ENCODE peak calls at places on chromosomes 3 and 15, in ten cellular contexts. A is GM23338, Z is GM23248, B is hepatocyte, Q is PC-9, E is PC-3, C is HCT116, J is Karpas-422, S is SK-N-SH, V is OCI-LY7. W is an unnamed sample. For H3K9me2 and H3K4me1, the result is how much of the 10 kb centered on the place peaks cover.

GRCh38 chr3:102510663-102511062 is 75.8 kb downstream of the ZPLD1 start:
- DNase-seq in C (no peak), A (no peak), V (no peak), J (no peak), E (peak), Z (no peak), B (no peak), S (no peak), Q (no peak), W (no peak)

GRCh38 chr15:99331366-99331765 is 80.1 kb downstream of the LRRC28 start:
- DNase-seq in Z (peak), J (no peak), V (no peak), S (no peak), A (no peak), B (no peak), Q (no peak), C (no peak), E (no peak), W (no peak)

GRCh38 chr3:61820306-61820992 is 259.1 kb downstream of the PTPRG start:
- DNase-seq in J (no peak), E (no peak), S (no peak), V (peak), Z (no peak), A (no peak), C (no peak), B (no peak), Q (no peak), W (no peak)

GRCh38 chr3:55519016-55519415 is 31.9 kb upstream of the WNT5A start:
- DNase-seq in E (peak), B (no peak), S (no peak), Z (peak), A (no peak), Q (peak), C (no peak), J (no peak), V (no peak), W (no peak)

GRCh38 chr15:81235276-81235675 is 38.6 kb downstream of the IL16 start:
- DNase-seq in S (no peak), J (no peak), V (no peak), C (no peak), A (no peak), Q (no peak), B (no peak), E (no peak), Z (no peak), W (no peak)

GRCh38 chr3:14278799-14279705 is 100.4 kb downstream of the LSM3 start:
- DNase-seq in A (peak), S (peak), J (no peak), B (no peak), V (no peak), C (no peak), E (no peak), Z (no peak), Q (no peak), W (no peak)

GRCh38 chr3:47867451-47868017 is 64.6 kb downstream of the DHX30 start:
- DNase-seq in C (no peak), S (no peak), J (no peak), E (no peak), B (no peak), Q (no peak), A (no peak), Z (no peak), V (no peak), W (no peak)

GRCh38 chr3:46612324-46612723 is at the start of gene FAM240A:
- DNase-seq in C (no peak), J (no peak), A (no peak), Q (no peak), B (no peak), V (no peak), S (no peak), E (no peak), Z (peak), W (no peak)

GRCh38 chr15:57667171-57667924 is 39.2 kb upstream of the POLR2M start:
- DNase-seq in Z (peak), A (peak), S (peak), Q (no peak), V (no peak), J (no peak), C (no peak), E (peak), B (peak), W (no peak)

GRCh38 chr3:120274739-120275167 is 10.3 kb downstream of the GPR156 start:
- DNase-seq in Q (no peak), S (no peak), A (no peak), J (no peak), C (no peak), B (no peak), E (no peak), V (no peak), Z (no peak), W (no peak)

GRCh38 chr15:91965501-91966180 is 112.1 kb downstream of the SLCO3A1 start:
- DNase-seq in C (peak), Q (peak), V (no peak), Z (peak), J (no peak), A (no peak), E (peak), S (no peak), B (no peak), W (no peak)

GRCh38 chr15:60651734-60652141 is 172.8 kb upstream of the ICE2 start:
- DNase-seq in Z (no peak), B (no peak), V (peak), A (peak), Q (no peak), S (no peak), C (no peak), J (peak), E (no peak), W (no peak)

GRCh38 chr15:79452244-79453051 is 20.3 kb downstream of the MINAR1 start:
- DNase-seq in C (no peak), V (no peak), Z (no peak), E (no peak), J (no peak), S (no peak), Q (no peak), A (no peak), B (no peak), W (no peak)

GRCh38 chr3:50890688-50891344 is 216.1 kb downstream of the DOCK3 start:
- DNase-seq in C (no peak), B (no peak), V (no peak), Q (no peak), E (no peak), S (no peak), J (no peak), Z (no peak), A (peak), W (no peak)

GRCh38 chr3:12158387-12159226 is at the start of gene TIMP4:
- DNase-seq in V (no peak), J (no peak), Z (peak), C (no peak), S (no peak), Q (peak), B (peak), A (peak), E (peak), W (no peak)

GRCh38 chr3:106840319-106840718 is 536.9 kb upstream of the CCDC54 start:
- DNase-seq in B (no peak), A (no peak), S (no peak), Z (no peak), E (no peak), C (no peak), V (no peak), J (no peak), Q (no peak), W (no peak)

GRCh38 chr3:36560685-36561084 is 180.4 kb downstream of the STAC start:
- DNase-seq in B (no peak), C (no peak), A (no peak), Z (no peak), V (no peak), S (no peak), E (no peak), Q (no peak), J (no peak), W (no peak)

GRCh38 chr3:104582092-104582491 is 784.6 kb upstream of the ALCAM start:
- DNase-seq in S (no peak), B (no peak), A (no peak), Q (no peak), E (peak), J (peak), V (no peak), Z (no peak), C (no peak), W (no peak)

GRCh38 chr15:36075333-36075732 is 504.1 kb upstream of the CDIN1 start:
- DNase-seq in V (no peak), Q (no peak), Z (no peak), C (no peak), J (no peak), A (no peak), B (no peak), E (no peak), S (no peak), W (no peak)

GRCh38 chr15:69593981-69594966 is 141.7 kb downstream of the RPLP1 start:
- DNase-seq in S (no peak), A (no peak), V (no peak), Z (peak), E (peak), J (no peak), C (no peak), Q (peak), B (peak), W (no peak)

GRCh38 chr3:196073188-196073838 is 8.6 kb downstream of the TFRC start:
- DNase-seq in Z (peak), E (peak), V (peak), B (peak), Q (no peak), C (peak), S (peak), J (peak), A (peak), W (peak)

GRCh38 chr3:169822091-169822490 is 9.4 kb upstream of the LRRC34 start:
- DNase-seq in B (no peak), A (no peak), Z (no peak), S (no peak), C (no peak), Q (no peak), J (no peak), E (no peak), V (no peak), W (no peak)

GRCh38 chr3:46538803-46539442 is 27.2 kb downstream of the LRRC2 start:
- DNase-seq in C (no peak), S (no peak), J (peak), A (no peak), V (peak), B (no peak), E (peak), Q (no peak), Z (peak), W (peak)

GRCh38 chr3:11907667-11908660 is 61.3 kb upstream of the TAMM41 start:
- DNase-seq in Q (no peak), V (no peak), J (no peak), C (no peak), E (no peak), S (no peak), A (no peak), Z (peak), B (no peak), W (no peak)

GRCh38 chr15:90571063-90571541 is 41.4 kb downstream of the CRTC3 start:
- DNase-seq in V (peak), E (peak), B (no peak), C (peak), J (peak), A (no peak), S (no peak), Q (no peak), Z (peak), W (no peak)

GRCh38 chr15:33344530-33344929 is 33.8 kb downstream of the RYR3 start:
- DNase-seq in S (no peak), Z (no peak), E (no peak), A (no peak), Q (no peak), B (no peak), J (no peak), C (no peak), V (no peak), W (no peak)

GRCh38 chr15:79432345-79433311 is 492 bp downstream of the MINAR1 start:
- DNase-seq in E (no peak), J (no peak), S (peak), V (no peak), A (peak), Q (no peak), B (peak), Z (peak), C (no peak), W (no peak)

GRCh38 chr15:83919319-83919830 is 265.5 kb downstream of the ADAMTSL3 start:
- DNase-seq in J (no peak), C (no peak), S (no peak), V (no peak), A (no peak), E (no peak), Z (no peak), B (no peak), Q (no peak), W (no peak)

GRCh38 chr3:156030735-156031134 is 89.6 kb upstream of the KCNAB1 start:
- DNase-seq in S (no peak), Q (no peak), B (no peak), C (no peak), E (no peak), A (no peak), V (no peak), Z (no peak), J (no peak), W (no peak)

GRCh38 chr3:134001251-134001650 is 28.5 kb downstream of the SLCO2A1 start:
- DNase-seq in V (no peak), C (no peak), S (no peak), Q (no peak), J (no peak), B (no peak), Z (no peak), A (no peak), E (no peak), W (no peak)

GRCh38 chr3:134003066-134003465 is 26.7 kb downstream of the SLCO2A1 start:
- DNase-seq in Q (peak), E (no peak), C (no peak), Z (no peak), J (no peak), B (no peak), S (no peak), V (no peak), A (no peak), W (no peak)

GRCh38 chr3:134002326-134002725 is 27.4 kb downstream of the SLCO2A1 start:
- DNase-seq in S (no peak), Q (no peak), V (no peak), E (no peak), B (no peak), C (no peak), J (no peak), Z (peak), A (no peak), W (no peak)

GRCh38 chr3:134007819-134008218 is 21.9 kb downstream of the SLCO2A1 start:
- DNase-seq in A (no peak), C (no peak), Q (no peak), J (no peak), E (no peak), V (no peak), S (no peak), Z (no peak), B (no peak), W (no peak)

GRCh38 chr3:134004841-134005240 is 24.9 kb downstream of the SLCO2A1 start:
- DNase-seq in S (no peak), C (no peak), Q (no peak), J (no peak), Z (peak), B (no peak), V (no peak), E (no peak), A (no peak), W (no peak)
- H3K9me2 ChIP-seq in S (under half), C (under half), Q (under half), J (under half), Z (under half), B (under half), V (under half), E (under half), A (under half), W (under half)

GRCh38 chr3:35335703-35336102 is 303.6 kb upstream of the ARPP21 start:
- DNase-seq in B (no peak), C (no peak), S (no peak), J (no peak), E (no peak), A (peak), Z (no peak), V (no peak), Q (no peak), W (no peak)
- H3K4me1 ChIP-seq in B (under half), C (under half), S (under half), J (under half), E (under half), A (under half), Z (under half), V (under half), Q (under half), W (under half)

DNA sequence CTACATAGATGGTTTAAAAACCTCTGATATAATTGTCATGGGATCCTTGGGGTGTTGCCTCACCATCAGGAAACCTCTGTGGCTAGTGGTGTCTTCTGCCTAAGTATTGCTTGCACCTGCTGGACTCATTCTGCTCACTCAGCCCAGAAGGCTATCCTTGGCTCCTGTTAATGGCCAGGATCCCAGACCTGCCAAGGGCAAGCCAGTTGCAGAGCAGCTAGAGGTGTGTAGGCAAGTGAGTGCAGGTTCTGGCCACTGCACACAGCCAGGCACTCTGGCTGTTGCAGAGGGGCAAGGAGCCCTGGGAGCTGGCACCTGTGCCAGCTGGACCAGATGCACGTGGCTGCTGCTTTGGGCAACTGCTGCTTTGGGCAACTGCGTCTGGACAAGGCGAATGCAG is 1125.8 kb downstream of the SI start:
- DNase-seq in Z (no peak), B (no peak), J (no peak), A (no peak), C (no peak), S (no peak), E (no peak), V (no peak), Q (peak), W (no peak)
- H3K9me2 ChIP-seq in Z (under half), B (under half), J (under half), A (under half), C (under half), S (under half), E (under half), V (under half), Q (under half), W (under half)

GRCh38 chr3:126013742-126014141 is 44.8 kb downstream of the ROPN1B start:
- DNase-seq in Q (no peak), Z (no peak), J (no peak), V (no peak), E (no peak), A (peak), C (no peak), S (no peak), B (no peak), W (no peak)
- H3K4me1 ChIP-seq in Q (under half), Z (under half), J (under half), V (under half), E (under half), A (under half), C (under half), S (under half), B (under half), W (under half)

GRCh38 chr3:25747033-25747432 is 36.2 kb downstream of the NGLY1 start:
- DNase-seq in Q (no peak), Z (peak), J (no peak), V (no peak), C (no peak), S (no peak), A (no peak), E (peak), B (no peak), W (no peak)

GRCh38 chr3:25751048-25751447 is 32.2 kb downstream of the NGLY1 start:
- DNase-seq in S (no peak), Z (no peak), E (no peak), J (no peak), V (no peak), C (no peak), A (no peak), B (no peak), Q (no peak), W (no peak)

GRCh38 chr3:25748189-25748588 is 35.1 kb downstream of the NGLY1 start:
- DNase-seq in J (no peak), Q (no peak), A (peak), E (no peak), B (no peak), V (no peak), S (no peak), Z (no peak), C (no peak), W (no peak)

DNA sequence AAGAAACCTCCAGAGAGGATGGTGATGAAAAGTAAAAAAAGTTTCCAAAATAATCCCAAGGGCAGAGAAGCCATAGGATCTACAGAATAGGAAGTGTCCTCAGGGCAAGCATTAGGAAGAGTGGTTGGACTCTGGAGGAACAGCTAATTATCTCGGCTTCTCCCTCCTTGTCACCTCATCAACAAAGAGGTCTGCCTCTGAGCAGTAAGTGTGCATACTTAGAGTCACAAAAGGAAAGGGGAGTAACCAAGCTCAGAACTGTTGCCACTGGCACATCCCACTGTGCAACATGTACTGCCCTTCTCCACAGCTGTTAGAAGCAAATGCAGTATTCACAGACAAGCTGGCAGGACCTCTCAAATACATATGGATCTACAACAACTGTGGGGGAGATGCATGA is 31.6 kb downstream of the NGLY1 start:
- DNase-seq in E (no peak), B (no peak), Q (no peak), C (no peak), V (no peak), J (no peak), Z (no peak), A (no peak), S (no peak), W (no peak)
- H3K9me2 ChIP-seq in E (under half), B (under half), Q (under half), C (under half), V (under half), J (under half), Z (under half), A (under half), S (under half), W (under half)

DNA sequence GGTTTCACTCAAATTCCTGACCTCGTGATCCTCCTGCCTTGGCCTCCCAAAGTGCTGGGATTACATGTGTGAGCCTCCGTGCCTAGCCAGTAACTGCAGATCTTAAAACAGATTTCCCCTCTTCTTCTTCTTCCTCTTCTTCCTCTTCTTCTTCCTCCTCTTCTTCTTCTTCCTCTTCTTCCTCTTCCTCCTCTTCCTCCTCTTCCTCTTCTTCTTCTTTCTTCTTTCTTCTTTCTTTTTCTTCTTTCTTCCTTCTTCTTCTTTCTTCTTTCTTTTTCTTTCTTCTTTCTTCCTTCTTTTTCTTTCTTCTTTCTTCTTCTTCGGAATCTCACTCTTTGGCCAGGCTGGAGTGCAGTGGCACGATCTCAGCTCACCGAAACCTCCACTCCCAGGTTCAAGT is 7.8 kb downstream of the USP3 start:
- DNase-seq in Q (no peak), J (no peak), V (no peak), C (no peak), B (no peak), S (no peak), Z (no peak), E (no peak), A (no peak), W (no peak)
- H3K4me1 ChIP-seq in Q (half or more), J (under half), V (half or more), C (half or more), B (under half), S (under half), Z (under half), E (half or more), A (under half), W (under half)